ENCODE peak calls at places on chromosomes 5 and 9, in five cellular contexts. C, Y, H, B and O are unnamed samples.
A peak's percentile ranks its signal among the peaks of the same experiment; 100 is the strongest.

GRCh38 chr9:137241490-137242328 is 622 bp downstream of the TUBB4B start:
- DNase-seq in Y (no peak), C (peak; percentile 86), H (peak; percentile 70), B (peak; percentile 80), O (no peak)

GRCh38 chr5:145936401-145937131 is at the start of gene SH3RF2:
- DNase-seq in B (peak; percentile 91), H (peak; percentile 73), C (peak; percentile 67), Y (peak; percentile 49), O (peak; percentile 81)

GRCh38 chr5:126624534-126624933 is 23.8 kb downstream of the PHAX start:
- DNase-seq in C (no peak), H (no peak), B (no peak), Y (no peak), O (no peak)

GRCh38 chr5:43301653-43302091 is 11.5 kb downstream of the HMGCS1 start:
- DNase-seq in B (no peak), Y (no peak), H (no peak), C (no peak), O (no peak)

GRCh38 chr9:86202338-86202882 is 57.0 kb downstream of the C9orf153 start:
- DNase-seq in Y (no peak), C (no peak), H (no peak), B (no peak), O (peak; percentile 23)

GRCh38 chr5:6236170-6236793 is 142.1 kb downstream of the MED10 start:
- DNase-seq in C (no peak), H (no peak), Y (no peak), B (no peak), O (no peak)

GRCh38 chr5:136087961-136088871 is 44.4 kb upstream of the SMAD5 start:
- DNase-seq in B (peak; percentile 82), Y (peak; percentile 67), C (peak; percentile 93), H (peak; percentile 76), O (peak; percentile 93)

GRCh38 chr9:12060811-12061210 is 632.4 kb upstream of the TYRP1 start:
- DNase-seq in Y (no peak), C (no peak), H (no peak), B (no peak), O (no peak)

GRCh38 chr5:31934156-31934555 is 240.0 kb downstream of the GOLPH3 start:
- DNase-seq in H (no peak), Y (peak; percentile 49), B (no peak), C (no peak), O (no peak)

GRCh38 chr9:100474082-100474949 is 1.4 kb downstream of the TMEFF1 start:
- DNase-seq in B (no peak), H (no peak), C (no peak), Y (no peak), O (peak; percentile 17)

GRCh38 chr9:78788101-78788500 is 491.2 kb downstream of the PSAT1 start:
- DNase-seq in Y (no peak), B (no peak), H (no peak), C (no peak), O (no peak)

GRCh38 chr9:109604788-109605187 is 106.7 kb upstream of the PTPN3 start:
- DNase-seq in B (no peak), Y (no peak), C (no peak), H (no peak), O (no peak)

GRCh38 chr9:75071530-75072122 is 16.3 kb downstream of the NMRK1 start:
- DNase-seq in B (peak; percentile 91), C (no peak), Y (no peak), H (peak; percentile 70), O (no peak)

GRCh38 chr9:69573666-69574456 is 98.3 kb downstream of the APBA1 start:
- DNase-seq in Y (no peak), B (no peak), C (no peak), H (no peak), O (no peak)

GRCh38 chr5:65624025-65624569 is at the start of gene TRIM23:
- DNase-seq in Y (peak; percentile 92), B (peak; percentile 93), H (peak; percentile 91), C (peak; percentile 94), O (peak; percentile 95)

GRCh38 chr5:138998521-138998920 is 123.4 kb upstream of the LRRTM2 start:
- DNase-seq in H (no peak), B (no peak), Y (no peak), C (no peak), O (no peak)

GRCh38 chr9:132319421-132320110 is 35.2 kb downstream of the SETX start:
- DNase-seq in C (no peak), H (no peak), B (no peak), Y (no peak), O (no peak)

GRCh38 chr5:29796018-29796417 is 1397.5 kb upstream of the CDH6 start:
- DNase-seq in H (no peak), C (no peak), Y (no peak), B (no peak), O (no peak)

GRCh38 chr9:128392302-128393152 is 21.4 kb downstream of the URM1 start:
- DNase-seq in B (no peak), C (no peak), Y (no peak), H (no peak), O (no peak)

GRCh38 chr5:180343846-180344327 is 9.2 kb downstream of the GFPT2 start:
- DNase-seq in Y (no peak), C (peak; percentile 27), B (no peak), H (no peak), O (no peak)

GRCh38 chr5:180344393-180344999 is 8.6 kb downstream of the GFPT2 start:
- DNase-seq in C (no peak), Y (no peak), H (no peak), B (no peak), O (no peak)

GRCh38 chr5:180345186-180345585 is 8.0 kb downstream of the GFPT2 start:
- DNase-seq in Y (no peak), H (no peak), C (no peak), B (no peak), O (no peak)

GRCh38 chr5:180341595-180341994 is 11.5 kb downstream of the GFPT2 start:
- DNase-seq in B (no peak), C (peak; percentile 27), H (no peak), Y (no peak), O (no peak)

DNA sequence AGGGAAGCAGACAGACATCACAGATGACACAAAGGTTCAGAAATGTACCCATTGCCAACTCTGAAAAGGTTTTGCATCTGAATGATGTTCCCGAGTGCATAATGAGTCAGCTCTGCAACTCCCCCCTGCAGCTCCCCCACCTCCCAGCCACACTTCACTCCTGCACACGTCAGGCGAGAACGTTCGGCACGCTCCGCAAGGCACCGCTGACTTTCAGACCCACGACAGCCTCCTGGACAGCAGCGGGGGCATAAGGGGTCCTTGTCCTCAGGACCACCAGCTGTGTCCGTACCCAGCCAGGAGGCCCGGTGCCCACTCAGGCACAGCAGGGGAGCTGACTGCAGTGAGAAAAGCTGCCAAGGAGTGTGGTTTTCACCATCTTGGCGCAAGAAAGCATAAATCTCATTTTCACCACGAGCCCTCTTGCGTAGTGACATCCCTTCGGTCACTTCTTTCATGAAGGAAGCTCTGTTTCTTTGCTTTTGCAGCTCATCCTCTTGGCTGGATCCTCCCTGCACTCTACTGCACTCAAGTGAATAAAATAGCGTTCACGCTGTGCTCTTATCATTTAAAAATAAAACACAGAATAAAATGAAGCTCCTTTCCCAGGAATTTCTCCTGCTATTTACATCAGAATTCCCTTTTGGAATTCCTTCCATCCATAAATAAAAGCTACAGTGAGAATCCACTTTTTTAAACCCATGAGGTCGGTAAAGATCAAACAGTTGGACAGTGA is 9.9 kb downstream of the GFPT2 start:
- DNase-seq in C (no peak), H (no peak), B (no peak), Y (no peak), O (no peak)
- H3K4me1 ChIP-seq in C (peaks cover 4% of the 10 kb centered on the region), H (peaks cover 12% of the 10 kb centered on the region), B (no peaks in the 10 kb centered on the region), Y (no peaks in the 10 kb centered on the region), O (peaks cover 5% of the 10 kb centered on the region)

GRCh38 chr5:326109-326508 is 4.6 kb downstream of the AHRR start:
- DNase-seq in B (no peak), Y (no peak), C (no peak), H (no peak), O (no peak)

GRCh38 chr5:324736-325612 is 3.5 kb downstream of the AHRR start:
- DNase-seq in C (no peak), B (no peak), Y (no peak), H (no peak), O (no peak)

GRCh38 chr5:329758-330149 is 8.2 kb downstream of the AHRR start:
- DNase-seq in B (no peak), Y (no peak), H (no peak), C (no peak), O (no peak)

GRCh38 chr5:332843-333242 is 11.3 kb downstream of the AHRR start:
- DNase-seq in H (no peak), B (no peak), Y (no peak), C (no peak), O (no peak)

DNA sequence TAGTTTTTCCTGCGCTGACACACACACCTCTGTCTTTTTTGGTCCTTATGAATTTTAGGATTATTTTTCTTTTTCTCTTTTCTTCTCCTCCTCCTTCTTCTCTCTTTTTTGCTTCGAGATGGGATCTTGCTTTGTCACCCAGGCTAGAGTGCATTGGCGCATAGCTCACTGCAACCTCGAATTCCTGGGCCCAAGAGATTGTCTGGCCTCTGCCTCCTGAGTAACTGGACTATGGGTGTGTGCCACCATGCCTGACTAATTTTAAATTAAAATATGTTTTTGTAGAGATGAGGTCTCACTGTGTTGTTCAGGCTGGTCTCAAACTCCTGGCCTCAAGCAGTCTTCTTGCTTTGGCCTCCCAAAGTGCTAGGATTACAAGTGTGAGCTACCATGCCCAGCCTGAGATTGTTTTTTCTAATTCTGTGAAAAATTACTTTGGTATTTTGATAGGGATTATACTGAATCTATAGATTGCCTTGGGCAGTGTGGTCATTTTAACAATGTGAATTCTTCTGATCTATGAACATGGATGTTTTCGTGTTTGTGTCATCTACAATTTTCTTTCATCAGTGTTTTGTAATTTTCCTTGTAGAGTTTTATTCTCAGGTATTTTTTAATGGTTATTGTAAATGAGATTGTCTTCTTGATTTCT is 7.7 kb downstream of the AHRR start:
- DNase-seq in B (no peak), H (no peak), C (no peak), Y (no peak), O (no peak)
- H3K4me3 ChIP-seq in B (no peak overlapping the region), H (no peak overlapping the region), C (no peak overlapping the region), Y (no peak overlapping the region), O (no peak overlapping the region)

GRCh38 chr5:134138416-134139376 is 24.2 kb downstream of the TCF7 start:
- DNase-seq in Y (no peak), H (peak; percentile 22), B (no peak), C (no peak), O (peak; percentile 6)
- TF ChIP-seq POLR2A in Y (no peak), H (no peak), B (no peak), C (no peak), O (no peak)

GRCh38 chr9:34996905-34997279 is 7.3 kb downstream of the DNAJB5 start:
- DNase-seq in B (no peak), H (no peak), C (no peak), Y (no peak), O (no peak)

GRCh38 chr9:34996181-34996904 is 6.8 kb downstream of the DNAJB5 start:
- DNase-seq in C (no peak), H (no peak), B (no peak), Y (no peak), O (no peak)

GRCh38 chr9:34998266-34998665 is 8.7 kb downstream of the DNAJB5 start:
- DNase-seq in B (no peak), Y (no peak), C (no peak), H (no peak), O (no peak)

GRCh38 chr9:34995288-34996060 is 5.9 kb downstream of the DNAJB5 start:
- DNase-seq in H (no peak), B (no peak), Y (no peak), C (no peak), O (no peak)

DNA sequence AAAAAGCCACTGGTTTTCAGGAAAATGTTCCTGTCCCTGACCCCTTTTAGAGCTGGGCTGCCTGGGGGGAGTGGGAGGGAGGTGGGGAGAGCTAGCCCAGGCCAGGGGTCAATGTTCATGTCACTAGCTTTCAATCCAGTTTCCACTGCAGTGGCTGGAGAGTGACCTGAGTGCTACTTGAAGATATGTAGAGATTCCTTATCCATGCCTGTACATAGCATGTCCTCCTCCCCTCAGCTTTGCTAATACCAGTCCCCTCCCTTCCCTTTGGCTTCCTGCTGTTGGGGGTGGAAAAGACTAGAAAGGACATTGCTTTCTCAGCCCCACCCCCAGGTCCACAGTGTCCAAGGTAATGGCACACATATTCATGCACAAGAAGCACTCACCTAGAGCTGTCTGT is 7.8 kb downstream of the DNAJB5 start:
- DNase-seq in B (no peak), H (no peak), Y (no peak), C (no peak), O (no peak)
- H3K4me1 ChIP-seq in B (peaks cover 24% of the 10 kb centered on the region), H (peaks cover 47% of the 10 kb centered on the region), Y (no peaks in the 10 kb centered on the region), C (peaks cover 61% of the 10 kb centered on the region), O (peaks cover 31% of the 10 kb centered on the region)